ENCODE peak calls at places on chromosome 20, in seven cellular contexts. One of them, this sample, is unnamed.

GRCh38 chr20:49394264-49394663 is 88.2 kb downstream of the KCNB1 start:
- DNase-seq in endothelial cell: no peak
- DNase-seq in A549: no peak
- DNase-seq in omental fat pad: no peak
- DNase-seq in left ventricle myocardium inferior: no peak
- DNase-seq in HL-60: no peak
- DNase-seq in neural crest cell: no peak
- DNase-seq in this sample: no peak

GRCh38 chr20:48722002-48722731 is 105.6 kb downstream of the PREX1 start:
- DNase-seq in endothelial cell: no peak
- DNase-seq in A549: no peak
- DNase-seq in omental fat pad: no peak
- DNase-seq in left ventricle myocardium inferior: no peak
- DNase-seq in HL-60: peak; percentile 81
- DNase-seq in neural crest cell: no peak
- DNase-seq in this sample: no peak

GRCh38 chr20:4697189-4697873 is 24.4 kb upstream of the PRND start:
- DNase-seq in endothelial cell: no peak
- DNase-seq in A549: no peak
- DNase-seq in omental fat pad: no peak
- DNase-seq in left ventricle myocardium inferior: no peak
- DNase-seq in HL-60: no peak
- DNase-seq in neural crest cell: no peak
- DNase-seq in this sample: no peak

GRCh38 chr20:16518068-16518783 is 55.0 kb downstream of the KIF16B start:
- DNase-seq in endothelial cell: peak; percentile 53
- DNase-seq in A549: peak; percentile 89
- DNase-seq in omental fat pad: no peak
- DNase-seq in left ventricle myocardium inferior: no peak
- DNase-seq in HL-60: peak; percentile 15
- DNase-seq in neural crest cell: peak; percentile 42
- DNase-seq in this sample: peak; percentile 43

GRCh38 chr20:44089987-44090674 is 96.9 kb downstream of the JPH2 start:
- DNase-seq in endothelial cell: no peak
- DNase-seq in A549: peak; percentile 36
- DNase-seq in omental fat pad: no peak
- DNase-seq in left ventricle myocardium inferior: no peak
- DNase-seq in HL-60: peak; percentile 13
- DNase-seq in neural crest cell: peak; percentile 28
- DNase-seq in this sample: no peak

GRCh38 chr20:24769878-24770627 is 179.0 kb upstream of the CST7 start:
- DNase-seq in endothelial cell: no peak
- DNase-seq in A549: no peak
- DNase-seq in omental fat pad: no peak
- DNase-seq in left ventricle myocardium inferior: no peak
- DNase-seq in HL-60: no peak
- DNase-seq in neural crest cell: no peak
- DNase-seq in this sample: no peak

GRCh38 chr20:43525016-43525415 is 17.5 kb downstream of the L3MBTL1 start:
- DNase-seq in endothelial cell: no peak
- DNase-seq in A549: no peak
- DNase-seq in omental fat pad: no peak
- DNase-seq in left ventricle myocardium inferior: no peak
- DNase-seq in HL-60: no peak
- DNase-seq in neural crest cell: no peak
- DNase-seq in this sample: no peak

GRCh38 chr20:44204156-44204831 is 6.3 kb downstream of the OSER1 start:
- DNase-seq in endothelial cell: no peak
- DNase-seq in A549: peak; percentile 89
- DNase-seq in omental fat pad: no peak
- DNase-seq in left ventricle myocardium inferior: no peak
- DNase-seq in HL-60: no peak
- DNase-seq in neural crest cell: no peak
- DNase-seq in this sample: no peak

GRCh38 chr20:39103732-39104131 is 141.6 kb downstream of the DHX35 start:
- DNase-seq in endothelial cell: no peak
- DNase-seq in A549: no peak
- DNase-seq in omental fat pad: no peak
- DNase-seq in left ventricle myocardium inferior: no peak
- DNase-seq in HL-60: no peak
- DNase-seq in neural crest cell: no peak
- DNase-seq in this sample: no peak

GRCh38 chr20:50191065-50191565 is 485 bp downstream of the CEBPB start:
- DNase-seq in endothelial cell: peak; percentile 53
- DNase-seq in A549: no peak
- DNase-seq in omental fat pad: no peak
- DNase-seq in left ventricle myocardium inferior: peak; percentile 73
- DNase-seq in HL-60: peak; percentile 78
- DNase-seq in neural crest cell: no peak
- DNase-seq in this sample: no peak

GRCh38 chr20:6673071-6673470 is 94.4 kb upstream of the BMP2 start:
- DNase-seq in endothelial cell: no peak
- DNase-seq in A549: no peak
- DNase-seq in omental fat pad: no peak
- DNase-seq in left ventricle myocardium inferior: no peak
- DNase-seq in HL-60: no peak
- DNase-seq in neural crest cell: no peak
- DNase-seq in this sample: no peak

GRCh38 chr20:45500022-45500421 is 15.4 kb downstream of the SPINT3 start:
- DNase-seq in endothelial cell: no peak
- DNase-seq in A549: no peak
- DNase-seq in omental fat pad: no peak
- DNase-seq in left ventricle myocardium inferior: no peak
- DNase-seq in HL-60: no peak
- DNase-seq in neural crest cell: no peak
- DNase-seq in this sample: no peak

GRCh38 chr20:47481330-47482216 is 20.1 kb upstream of the NCOA3 start:
- DNase-seq in endothelial cell: no peak
- DNase-seq in A549: no peak
- DNase-seq in omental fat pad: no peak
- DNase-seq in left ventricle myocardium inferior: no peak
- DNase-seq in HL-60: no peak
- DNase-seq in neural crest cell: no peak
- DNase-seq in this sample: no peak

GRCh38 chr20:38855356-38855755 is 49.9 kb downstream of the PPP1R16B start:
- DNase-seq in endothelial cell: no peak
- DNase-seq in A549: no peak
- DNase-seq in omental fat pad: no peak
- DNase-seq in left ventricle myocardium inferior: no peak
- DNase-seq in HL-60: no peak
- DNase-seq in neural crest cell: no peak
- DNase-seq in this sample: no peak

GRCh38 chr20:13856356-13856755 is 71.5 kb downstream of the NDUFAF5 start:
- DNase-seq in endothelial cell: no peak
- DNase-seq in A549: no peak
- DNase-seq in omental fat pad: no peak
- DNase-seq in left ventricle myocardium inferior: no peak
- DNase-seq in HL-60: no peak
- DNase-seq in neural crest cell: no peak
- DNase-seq in this sample: no peak

GRCh38 chr20:62652051-62652893 is 10.0 kb downstream of the SLCO4A1 start:
- DNase-seq in endothelial cell: peak; percentile 42
- DNase-seq in A549: peak; percentile 79
- DNase-seq in omental fat pad: peak; percentile 88
- DNase-seq in left ventricle myocardium inferior: peak; percentile 92
- DNase-seq in HL-60: peak; percentile 93
- DNase-seq in neural crest cell: peak; percentile 47
- DNase-seq in this sample: peak; percentile 59

GRCh38 chr20:62359491-62360121 is 7.5 kb downstream of the LAMA5 start:
- DNase-seq in endothelial cell: no peak
- DNase-seq in A549: no peak
- DNase-seq in omental fat pad: no peak
- DNase-seq in left ventricle myocardium inferior: peak; percentile 56
- DNase-seq in HL-60: no peak
- DNase-seq in neural crest cell: no peak
- DNase-seq in this sample: no peak

GRCh38 chr20:42067174-42067573 is 449.0 kb upstream of the CHD6 start:
- DNase-seq in endothelial cell: no peak
- DNase-seq in A549: no peak
- DNase-seq in omental fat pad: no peak
- DNase-seq in left ventricle myocardium inferior: no peak
- DNase-seq in HL-60: no peak
- DNase-seq in neural crest cell: no peak
- DNase-seq in this sample: no peak

GRCh38 chr20:20448891-20449290 is 81.0 kb downstream of the INSM1 start:
- DNase-seq in endothelial cell: no peak
- DNase-seq in A549: no peak
- DNase-seq in omental fat pad: no peak
- DNase-seq in left ventricle myocardium inferior: no peak
- DNase-seq in HL-60: no peak
- DNase-seq in neural crest cell: no peak
- DNase-seq in this sample: no peak

GRCh38 chr20:20454850-20455627 is 87.1 kb downstream of the INSM1 start:
- DNase-seq in endothelial cell: no peak
- DNase-seq in A549: no peak
- DNase-seq in omental fat pad: no peak
- DNase-seq in left ventricle myocardium inferior: no peak
- DNase-seq in HL-60: no peak
- DNase-seq in neural crest cell: no peak
- DNase-seq in this sample: no peak

GRCh38 chr20:20450461-20451027 is 82.6 kb downstream of the INSM1 start:
- DNase-seq in endothelial cell: no peak
- DNase-seq in A549: no peak
- DNase-seq in omental fat pad: no peak
- DNase-seq in left ventricle myocardium inferior: peak; percentile 63
- DNase-seq in HL-60: no peak
- DNase-seq in neural crest cell: no peak
- DNase-seq in this sample: no peak

GRCh38 chr20:20454367-20454766 is 86.5 kb downstream of the INSM1 start:
- DNase-seq in endothelial cell: no peak
- DNase-seq in A549: no peak
- DNase-seq in omental fat pad: no peak
- DNase-seq in left ventricle myocardium inferior: no peak
- DNase-seq in HL-60: no peak
- DNase-seq in neural crest cell: no peak
- DNase-seq in this sample: no peak

DNA sequence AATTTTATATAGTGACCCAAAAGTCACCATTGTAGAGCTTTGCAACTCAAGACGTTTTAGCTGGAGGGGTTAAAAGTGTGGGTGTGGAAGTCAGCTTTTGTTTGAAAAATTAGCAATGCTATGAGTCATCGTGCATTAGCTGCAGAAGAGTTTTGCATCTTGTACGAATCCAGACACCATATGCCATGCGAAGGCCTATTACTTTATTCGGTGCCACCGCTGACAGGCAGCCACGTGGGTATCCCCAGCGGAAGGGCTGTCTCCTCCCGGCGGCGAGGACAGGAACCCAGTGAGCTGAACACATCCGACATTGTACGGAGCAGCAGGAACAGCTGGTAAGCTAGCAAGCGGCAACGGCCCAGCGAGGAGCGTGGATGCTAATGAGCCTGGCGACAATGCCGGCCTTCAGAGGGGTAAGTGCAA is 84.4 kb downstream of the INSM1 start:
- DNase-seq in endothelial cell: peak; percentile 78
- DNase-seq in A549: no peak
- DNase-seq in omental fat pad: no peak
- DNase-seq in left ventricle myocardium inferior: peak; percentile 46
- DNase-seq in HL-60: no peak
- DNase-seq in neural crest cell: peak; percentile 69
- DNase-seq in this sample: peak; percentile 64
- TF ChIP-seq CTCF in endothelial cell: no peak
- TF ChIP-seq CTCF in A549: no peak
- TF ChIP-seq CTCF in omental fat pad: no peak
- TF ChIP-seq CTCF in left ventricle myocardium inferior: no peak
- TF ChIP-seq CTCF in HL-60: no peak
- TF ChIP-seq CTCF in neural crest cell: peak; percentile 22
- TF ChIP-seq CTCF in this sample: no peak

GRCh38 chr20:10381477-10381876 is 52.5 kb downstream of the MKKS start:
- DNase-seq in endothelial cell: no peak
- DNase-seq in A549: no peak
- DNase-seq in omental fat pad: no peak
- DNase-seq in left ventricle myocardium inferior: no peak
- DNase-seq in HL-60: no peak
- DNase-seq in neural crest cell: no peak
- DNase-seq in this sample: no peak
- TF ChIP-seq CTCF in endothelial cell: no peak
- TF ChIP-seq CTCF in A549: peak; percentile 54
- TF ChIP-seq CTCF in omental fat pad: no peak
- TF ChIP-seq CTCF in left ventricle myocardium inferior: no peak
- TF ChIP-seq CTCF in HL-60: no peak
- TF ChIP-seq CTCF in neural crest cell: no peak
- TF ChIP-seq CTCF in this sample: no peak

GRCh38 chr20:31605902-31606677 is 1.0 kb downstream of the ID1 start:
- DNase-seq in endothelial cell: no peak
- DNase-seq in A549: no peak
- DNase-seq in omental fat pad: no peak
- DNase-seq in left ventricle myocardium inferior: no peak
- DNase-seq in HL-60: peak; percentile 9
- DNase-seq in neural crest cell: peak; percentile 33
- DNase-seq in this sample: peak; percentile 45

GRCh38 chr20:31603822-31604566 is 1.1 kb upstream of the ID1 start:
- DNase-seq in endothelial cell: peak; percentile 98
- DNase-seq in A549: peak; percentile 82
- DNase-seq in omental fat pad: peak; percentile 91
- DNase-seq in left ventricle myocardium inferior: peak; percentile 92
- DNase-seq in HL-60: peak; percentile 86
- DNase-seq in neural crest cell: peak; percentile 95
- DNase-seq in this sample: peak; percentile 99

GRCh38 chr20:31604567-31605030 is 490 bp upstream of the ID1 start:
- DNase-seq in endothelial cell: no peak
- DNase-seq in A549: no peak
- DNase-seq in omental fat pad: no peak
- DNase-seq in left ventricle myocardium inferior: no peak
- DNase-seq in HL-60: no peak
- DNase-seq in neural crest cell: no peak
- DNase-seq in this sample: no peak

GRCh38 chr20:31606678-31606927 is 1.5 kb downstream of the ID1 start:
- DNase-seq in endothelial cell: no peak
- DNase-seq in A549: no peak
- DNase-seq in omental fat pad: no peak
- DNase-seq in left ventricle myocardium inferior: no peak
- DNase-seq in HL-60: no peak
- DNase-seq in neural crest cell: no peak
- DNase-seq in this sample: no peak

GRCh38 chr20:31605031-31605901 is at the start of gene ID1:
- DNase-seq in endothelial cell: peak; percentile 92
- DNase-seq in A549: peak; percentile 91
- DNase-seq in omental fat pad: peak; percentile 79
- DNase-seq in left ventricle myocardium inferior: peak; percentile 95
- DNase-seq in HL-60: peak; percentile 91
- DNase-seq in neural crest cell: peak; percentile 89
- DNase-seq in this sample: peak; percentile 94
- TF ChIP-seq CTCF in endothelial cell: no peak
- TF ChIP-seq CTCF in A549: no peak
- TF ChIP-seq CTCF in omental fat pad: no peak
- TF ChIP-seq CTCF in left ventricle myocardium inferior: no peak
- TF ChIP-seq CTCF in HL-60: no peak
- TF ChIP-seq CTCF in neural crest cell: no peak
- TF ChIP-seq CTCF in this sample: no peak

DNA sequence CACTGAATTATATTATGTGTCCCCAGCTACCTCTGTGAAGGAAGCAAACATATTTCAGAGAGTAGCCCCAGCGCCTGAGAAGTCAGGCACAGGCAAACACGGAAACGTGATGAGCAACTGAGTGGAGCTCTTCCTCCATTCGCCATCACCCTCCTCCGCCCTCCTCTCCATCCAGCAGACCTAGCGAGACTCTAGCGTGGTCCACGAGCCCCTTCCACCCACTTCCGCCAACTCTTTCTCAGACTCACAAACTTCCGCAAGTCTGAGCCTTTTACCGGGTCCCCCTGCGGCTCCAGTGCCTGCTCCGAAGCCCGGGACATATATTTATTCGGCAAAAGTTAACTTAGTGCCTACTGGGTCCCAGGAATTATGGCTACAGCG is 548 bp downstream of the SNRPB start:
- DNase-seq in endothelial cell: peak; percentile 47
- DNase-seq in A549: peak; percentile 87
- DNase-seq in omental fat pad: peak; percentile 32
- DNase-seq in left ventricle myocardium inferior: no peak
- DNase-seq in HL-60: peak; percentile 67
- DNase-seq in neural crest cell: peak; percentile 36
- DNase-seq in this sample: peak; percentile 39
- TF ChIP-seq CTCF in endothelial cell: no peak
- TF ChIP-seq CTCF in A549: no peak
- TF ChIP-seq CTCF in omental fat pad: no peak
- TF ChIP-seq CTCF in left ventricle myocardium inferior: no peak
- TF ChIP-seq CTCF in HL-60: no peak
- TF ChIP-seq CTCF in neural crest cell: no peak
- TF ChIP-seq CTCF in this sample: no peak